ENCODE peak calls at places on chromosomes 3 and 15, in nine cellular contexts. N is NCI-H2029 treated with DMSO at 0.1 percent for 48 hours, X is Caki2, W is upper lobe of right lung, E is heart left ventricle, L is pancreas, H is KG1, C is BE2C, Z is NCI-H2081. J is an unnamed sample.
A peak's percentile ranks its signal among the peaks of the same experiment; 100 is the strongest.

GRCh38 chr15:48358229-48358641 is 27.0 kb downstream of the DUT start:
- DNase-seq in N (peak; percentile 2), X (peak; percentile 33), W (no peak), E (no peak), L (no peak), H (no peak), C (no peak), Z (no peak), J (no peak)

GRCh38 chr3:116314476-116314875 is 130.8 kb downstream of the LSAMP start:
- DNase-seq in N (no peak), X (no peak), W (no peak), E (no peak), L (no peak), H (no peak), C (peak; percentile 14), Z (no peak), J (no peak)

GRCh38 chr15:63156708-63157065 is 590 bp downstream of the RPS27L start:
- DNase-seq in N (no peak), X (no peak), W (no peak), E (no peak), L (peak; percentile 21), H (no peak), C (no peak), Z (no peak), J (peak; percentile 59)

GRCh38 chr15:65550681-65551098 is 20.4 kb downstream of the HACD3 start:
- DNase-seq in N (no peak), X (no peak), W (no peak), E (no peak), L (no peak), H (no peak), C (no peak), Z (no peak), J (no peak)

GRCh38 chr3:114711321-114711891 is 417.6 kb downstream of the TIGIT start:
- DNase-seq in N (no peak), X (peak; percentile 65), W (no peak), E (no peak), L (no peak), H (no peak), C (no peak), Z (no peak), J (no peak)

GRCh38 chr3:195895900-195896360 is 12.4 kb downstream of the TNK2 start:
- DNase-seq in N (no peak), X (peak; percentile 28), W (peak; percentile 91), E (peak; percentile 88), L (peak; percentile 65), H (peak; percentile 37), C (peak; percentile 59), Z (peak; percentile 48), J (peak; percentile 85)

GRCh38 chr3:112770026-112770626 is 76.5 kb downstream of the CD200R1L start:
- DNase-seq in N (no peak), X (peak; percentile 4), W (no peak), E (no peak), L (no peak), H (no peak), C (peak; percentile 48), Z (no peak), J (no peak)

GRCh38 chr15:70535071-70535954 is 228.0 kb downstream of the UACA start:
- DNase-seq in N (no peak), X (no peak), W (no peak), E (no peak), L (no peak), H (peak; percentile 54), C (no peak), Z (no peak), J (peak; percentile 42)

GRCh38 chr3:126546013-126546412 is 12.7 kb downstream of the C3orf22 start:
- DNase-seq in N (no peak), X (no peak), W (peak; percentile 44), E (no peak), L (no peak), H (no peak), C (peak; percentile 1), Z (no peak), J (no peak)

GRCh38 chr3:88150371-88150770 is 612 bp downstream of the C3orf38 start:
- DNase-seq in N (no peak), X (no peak), W (no peak), E (no peak), L (no peak), H (no peak), C (no peak), Z (no peak), J (no peak)

GRCh38 chr3:186640473-186640818 is 247 bp downstream of the FETUB start:
- DNase-seq in N (no peak), X (no peak), W (no peak), E (no peak), L (no peak), H (no peak), C (peak; percentile 43), Z (no peak), J (no peak)

GRCh38 chr3:177928156-177928555 is 608.1 kb upstream of the KCNMB2 start:
- DNase-seq in N (no peak), X (peak; percentile 72), W (no peak), E (no peak), L (no peak), H (no peak), C (no peak), Z (no peak), J (no peak)

GRCh38 chr15:101153801-101154656 is 97.8 kb downstream of the CHSY1 start:
- DNase-seq in N (no peak), X (no peak), W (no peak), E (no peak), L (no peak), H (no peak), C (no peak), Z (no peak), J (peak; percentile 29)

GRCh38 chr3:80367149-80367548 is 599.4 kb upstream of the ROBO1 start:
- DNase-seq in N (no peak), X (no peak), W (no peak), E (no peak), L (no peak), H (no peak), C (no peak), Z (no peak), J (no peak)

GRCh38 chr15:100495861-100496260 is 32.9 kb downstream of the CERS3 start:
- DNase-seq in N (no peak), X (no peak), W (no peak), E (no peak), L (no peak), H (no peak), C (no peak), Z (no peak), J (no peak)

GRCh38 chr3:24514139-24514538 is 19.5 kb upstream of the THRB start:
- DNase-seq in N (no peak), X (no peak), W (no peak), E (no peak), L (no peak), H (no peak), C (no peak), Z (no peak), J (no peak)

GRCh38 chr15:99925661-99926461 is 192.6 kb upstream of the LYSMD4 start:
- DNase-seq in N (no peak), X (peak; percentile 16), W (peak; percentile 86), E (peak; percentile 88), L (peak; percentile 71), H (no peak), C (no peak), Z (peak; percentile 39), J (peak; percentile 89)

GRCh38 chr3:195001261-195001660 is 269.7 kb downstream of the XXYLT1 start:
- DNase-seq in N (no peak), X (no peak), W (peak; percentile 26), E (no peak), L (no peak), H (no peak), C (no peak), Z (no peak), J (no peak)

GRCh38 chr15:48040166-48040817 is 80.5 kb upstream of the SLC24A5 start:
- DNase-seq in N (no peak), X (no peak), W (no peak), E (no peak), L (no peak), H (no peak), C (peak; percentile 44), Z (no peak), J (peak; percentile 21)

GRCh38 chr3:65436580-65436979 is 602.1 kb downstream of the MAGI1 start:
- DNase-seq in N (no peak), X (no peak), W (no peak), E (no peak), L (no peak), H (no peak), C (peak; percentile 77), Z (peak; percentile 18), J (no peak)

GRCh38 chr15:38085931-38086562 is 151.6 kb downstream of the TMCO5A start:
- DNase-seq in N (no peak), X (no peak), W (no peak), E (no peak), L (no peak), H (no peak), C (no peak), Z (no peak), J (no peak)

GRCh38 chr15:25862087-25862468 is 1.0 kb downstream of the ATP10A start:
- DNase-seq in N (no peak), X (no peak), W (peak; percentile 73), E (no peak), L (no peak), H (peak; percentile 10), C (no peak), Z (no peak), J (no peak)

J was measured in mucosa of descending colon.